ENCODE peak calls at places on chromosomes 2 and 18, in four cellular contexts. O, S, T and Q are unnamed samples.

GRCh38 chr2:64273524-64274398 is 129.5 kb upstream of the PELI1 start:
- DNase-seq in O (no peak), S (no peak), T (no peak), Q (peak; percentile 55)

GRCh38 chr2:209772316-209772715 is 684 bp downstream of the UNC80 start:
- DNase-seq in T (no peak), O (no peak), S (no peak), Q (no peak)

GRCh38 chr18:59084286-59084779 is 55.4 kb upstream of the SEC11C start:
- DNase-seq in S (no peak), T (peak; percentile 58), O (peak; percentile 86), Q (peak; percentile 38)

GRCh38 chr2:100071350-100072043 is 70.9 kb downstream of the AFF3 start:
- DNase-seq in T (no peak), S (no peak), O (no peak), Q (no peak)

GRCh38 chr2:168798076-168798887 is 4.2 kb upstream of the NOSTRIN start:
- DNase-seq in T (no peak), S (no peak), O (no peak), Q (no peak)

GRCh38 chr2:215320679-215321078 is 8.8 kb downstream of the ATIC start:
- DNase-seq in S (no peak), O (no peak), T (no peak), Q (no peak)

GRCh38 chr2:100000915-100001707 is 141.3 kb downstream of the AFF3 start:
- DNase-seq in S (no peak), O (no peak), T (no peak), Q (no peak)

GRCh38 chr2:74333175-74333574 is 10.0 kb downstream of the SLC4A5 start:
- DNase-seq in T (no peak), O (peak; percentile 8), S (no peak), Q (peak; percentile 28)

GRCh38 chr2:207188601-207189000 is 22.9 kb upstream of the KLF7 start:
- DNase-seq in S (no peak), O (no peak), T (no peak), Q (no peak)

GRCh38 chr2:209458018-209458979 is 34.5 kb downstream of the MAP2 start:
- DNase-seq in O (no peak), S (no peak), T (no peak), Q (no peak)

GRCh38 chr2:214311031-214311533 is 99.8 kb upstream of the VWC2L start:
- DNase-seq in S (no peak), T (no peak), O (no peak), Q (no peak)

GRCh38 chr2:96898135-96898505 is 28.2 kb upstream of the SEMA4C start:
- DNase-seq in T (no peak), O (no peak), S (no peak), Q (no peak)

GRCh38 chr2:64311948-64312621 is 141.9 kb upstream of the LGALSL start:
- DNase-seq in T (no peak), O (no peak), S (no peak), Q (peak; percentile 63)

GRCh38 chr2:239146741-239147181 is 254.1 kb downstream of the HDAC4 start:
- DNase-seq in T (no peak), S (no peak), O (no peak), Q (no peak)

GRCh38 chr2:26298638-26299393 is 47.1 kb upstream of the SELENOI start:
- DNase-seq in S (no peak), O (no peak), T (no peak), Q (no peak)

GRCh38 chr2:232537499-232537898 is 2.0 kb upstream of the CHRNG start:
- DNase-seq in O (no peak), T (no peak), S (no peak), Q (no peak)

GRCh38 chr2:159946326-159946992 is 116.0 kb downstream of the PLA2R1 start:
- DNase-seq in O (no peak), T (no peak), S (no peak), Q (no peak)

GRCh38 chr2:12180046-12180445 is 433.6 kb downstream of the LPIN1 start:
- DNase-seq in O (no peak), S (no peak), T (no peak), Q (no peak)

GRCh38 chr18:64678048-64678447 is 529.2 kb upstream of the LINC00305 start:
- DNase-seq in S (no peak), T (no peak), O (no peak), Q (no peak)

GRCh38 chr2:127024769-127025356 is 82.1 kb downstream of the BIN1 start:
- DNase-seq in S (no peak), O (no peak), T (no peak), Q (no peak)

GRCh38 chr18:46042571-46043123 is 29.4 kb downstream of the PSTPIP2 start:
- DNase-seq in T (no peak), S (no peak), O (no peak), Q (no peak)

GRCh38 chr2:25988134-25988533 is 5.8 kb upstream of the KIF3C start:
- DNase-seq in T (no peak), O (no peak), S (no peak), Q (no peak)

GRCh38 chr2:9207641-9208301 is 1.2 kb downstream of the ASAP2 start:
- DNase-seq in S (no peak), O (no peak), T (no peak), Q (no peak)